ENCODE peak calls at places on chromosomes 12 and 14, in nine cellular contexts. O is A549; T is HFF-Myc; A is mesothelial cell of epicardium; M is stimulated activated CD8-positive, alpha-beta memory T cell treated with anti-CD3 and anti-CD28 coated beads, Interleukin-12 subunit alpha, Interleukin-12 subunit beta, amount 100 ng/mL, for 1 hour; G is occipital lobe; C is A172; E is adipocyte; Z is CD4-positive, alpha-beta T cell. P is an unnamed sample.

GRCh38 chr12:65881348-65881961 is 57.2 kb downstream of the HMGA2 start:
- DNase-seq in O (no peak), T (no peak), A (no peak), M (no peak), G (no peak), C (no peak), E (peak), Z (no peak), P (peak)

GRCh38 chr12:54749191-54749818 is 101.1 kb upstream of the DCD start:
- DNase-seq in O (peak), T (peak), A (no peak), M (peak), G (no peak), C (peak), E (peak), Z (no peak), P (peak)

GRCh38 chr12:42698213-42698612 is 108.7 kb upstream of the PRICKLE1 start:
- DNase-seq in O (no peak), T (no peak), A (no peak), M (no peak), G (no peak), C (no peak), E (no peak), Z (no peak), P (peak)

GRCh38 chr14:37544407-37544806 is 50.6 kb downstream of the FOXA1 start:
- DNase-seq in O (no peak), T (no peak), A (no peak), M (no peak), G (no peak), C (no peak), E (no peak), Z (no peak), P (no peak)

GRCh38 chr14:52366796-52367315 is 52.7 kb downstream of the PTGER2 start:
- DNase-seq in O (no peak), T (no peak), A (no peak), M (no peak), G (no peak), C (no peak), E (no peak), Z (no peak), P (no peak)

GRCh38 chr12:23729354-23729753 is 220.1 kb downstream of the SOX5 start:
- DNase-seq in O (no peak), T (no peak), A (no peak), M (no peak), G (no peak), C (no peak), E (no peak), Z (no peak), P (peak)

GRCh38 chr12:46386360-46386867 is 13.8 kb upstream of the SLC38A2 start:
- DNase-seq in O (peak), T (no peak), A (no peak), M (no peak), G (no peak), C (peak), E (peak), Z (no peak), P (peak)

GRCh38 chr14:22428681-22429315 is 160.2 kb downstream of the DAD1 start:
- DNase-seq in O (no peak), T (no peak), A (no peak), M (no peak), G (no peak), C (no peak), E (no peak), Z (no peak), P (peak)

GRCh38 chr12:79366374-79366773 is 324.4 kb downstream of the PAWR start:
- DNase-seq in O (no peak), T (no peak), A (no peak), M (no peak), G (no peak), C (no peak), E (no peak), Z (no peak), P (no peak)

GRCh38 chr12:124457287-124458219 is 109.9 kb downstream of the NCOR2 start:
- DNase-seq in O (no peak), T (no peak), A (no peak), M (no peak), G (peak), C (peak), E (peak), Z (no peak), P (peak)

GRCh38 chr12:109098142-109098652 is 800 bp downstream of the UNG start:
- DNase-seq in O (no peak), T (no peak), A (peak), M (no peak), G (no peak), C (no peak), E (peak), Z (no peak), P (peak)

GRCh38 chr14:104752735-104753527 is at the start of gene SIVA1:
- DNase-seq in O (peak), T (peak), A (peak), M (peak), G (peak), C (peak), E (peak), Z (peak), P (peak)

GRCh38 chr12:57160021-57160420 is 12.6 kb upstream of the LRP1-AS start:
- DNase-seq in O (no peak), T (no peak), A (no peak), M (no peak), G (no peak), C (no peak), E (no peak), Z (no peak), P (no peak)